ENCODE peak calls at places on chromosomes 16 and 17, in eight cellular contexts. T, V, E, N, Y, W, R and Q are unnamed samples.

GRCh38 chr17:70074991-70075390 is at the start of gene KCNJ16:
- DNase-seq in R (no peak), T (no peak), E (no peak), W (no peak), Y (no peak), V (no peak), N (no peak), Q (no peak)

GRCh38 chr17:32277284-32277683 is 11.7 kb downstream of the RHBDL3 start:
- DNase-seq in Y (no peak), N (no peak), T (peak), V (no peak), E (no peak), W (no peak), R (no peak), Q (no peak)

GRCh38 chr16:54048994-54049929 is 237.3 kb downstream of the IRX3 start:
- DNase-seq in N (no peak), W (no peak), R (no peak), E (no peak), V (no peak), Y (no peak), T (no peak), Q (no peak)

GRCh38 chr17:48011405-48012150 is 26.0 kb downstream of the COPZ2 start:
- DNase-seq in Y (no peak), N (no peak), W (no peak), E (peak), V (peak), R (no peak), T (peak), Q (peak)

GRCh38 chr16:2457946-2458345 is 2.0 kb upstream of the TEDC2 start:
- DNase-seq in Y (no peak), T (no peak), V (no peak), R (no peak), E (no peak), W (no peak), N (no peak), Q (no peak)

GRCh38 chr17:48429638-48430586 is at the start of gene SKAP1:
- DNase-seq in N (no peak), T (no peak), Y (no peak), W (peak), R (no peak), E (peak), V (no peak), Q (peak)

GRCh38 chr16:83701494-83701893 is 106.3 kb upstream of the HSBP1 start:
- DNase-seq in V (no peak), E (no peak), W (no peak), N (no peak), R (no peak), Y (no peak), T (peak), Q (no peak)

GRCh38 chr16:50674831-50675230 is 6.3 kb downstream of the SNX20 start:
- DNase-seq in R (no peak), E (no peak), V (no peak), N (no peak), Y (no peak), T (no peak), W (no peak), Q (no peak)

GRCh38 chr17:77649717-77650211 is 308.7 kb upstream of the TNRC6C start:
- DNase-seq in E (no peak), R (no peak), T (peak), Y (no peak), W (no peak), N (no peak), V (no peak), Q (no peak)

GRCh38 chr17:72175787-72176515 is 55.1 kb downstream of the SOX9 start:
- DNase-seq in N (no peak), Y (no peak), W (no peak), E (no peak), T (no peak), R (no peak), V (no peak), Q (no peak)

GRCh38 chr17:17044846-17045561 is 2.7 kb downstream of the MPRIP start:
- DNase-seq in N (no peak), Y (peak), W (no peak), R (no peak), V (no peak), T (peak), E (peak), Q (no peak)

GRCh38 chr17:18141210-18141803 is 32.8 kb downstream of the MYO15A start:
- DNase-seq in T (peak), W (no peak), R (peak), N (no peak), Y (no peak), E (peak), V (peak), Q (peak)

GRCh38 chr16:82864332-82865040 is 237.7 kb downstream of the CDH13 start:
- DNase-seq in Y (no peak), W (no peak), R (no peak), N (no peak), E (no peak), V (no peak), T (no peak), Q (no peak)

GRCh38 chr17:48004973-48005372 is 32.6 kb downstream of the COPZ2 start:
- DNase-seq in N (no peak), E (no peak), T (no peak), R (no peak), V (no peak), W (no peak), Y (no peak), Q (no peak)

GRCh38 chr17:1896243-1897163 is 66.7 kb downstream of the RPA1 start:
- DNase-seq in R (no peak), T (no peak), E (no peak), W (no peak), V (no peak), Y (no peak), N (no peak), Q (no peak)

GRCh38 chr17:80671039-80671822 is 126.6 kb downstream of the RPTOR start:
- DNase-seq in N (no peak), E (no peak), V (no peak), Y (no peak), T (no peak), R (no peak), W (no peak), Q (no peak)

GRCh38 chr17:17377568-17377967 is 74.4 kb downstream of the NT5M start:
- DNase-seq in R (no peak), W (no peak), N (no peak), V (no peak), E (no peak), Y (no peak), T (no peak), Q (no peak)

GRCh38 chr17:42586514-42587230 is 9.1 kb upstream of the PSMC3IP start:
- DNase-seq in W (no peak), Y (no peak), T (no peak), R (no peak), E (peak), V (no peak), N (no peak), Q (no peak)

GRCh38 chr17:38324141-38324540 is 19.6 kb downstream of the GPR179 start:
- DNase-seq in N (no peak), R (no peak), T (no peak), E (no peak), Y (no peak), V (no peak), W (no peak), Q (no peak)

GRCh38 chr16:50640391-50640790 is 40.7 kb downstream of the SNX20 start:
- DNase-seq in W (no peak), N (no peak), Y (no peak), E (no peak), V (no peak), T (no peak), R (no peak), Q (no peak)

GRCh38 chr17:77566151-77566550 is 392.4 kb upstream of the TNRC6C start:
- DNase-seq in V (no peak), N (no peak), R (no peak), T (no peak), E (no peak), Y (no peak), W (no peak), Q (no peak)

GRCh38 chr17:38797091-38797490 is 2.3 kb downstream of the PIP4K2B start:
- DNase-seq in E (no peak), W (no peak), Y (no peak), V (no peak), T (no peak), R (no peak), N (no peak), Q (no peak)